ENCODE peak calls at places on chromosome 3, in four cellular contexts. X is aorta, W is tibial artery, U is fibroblast of lung. C is an unnamed sample. For H3K36me3, the result is how much of the 10 kb centered on the place peaks cover.

GRCh38 chr3:139674585-139675260 is 3.0 kb downstream of the NMNAT3 start:
- DNase-seq in X (no peak), W (no peak), U (no peak), C (no peak)

GRCh38 chr3:42647821-42648459 is 5.6 kb upstream of the ZBTB47 start:
- DNase-seq in X (no peak), W (no peak), U (no peak), C (no peak)

GRCh38 chr3:127822166-127822835 is at the start of gene MGLL:
- DNase-seq in X (peak), W (peak), U (peak), C (peak)

GRCh38 chr3:44870375-44871061 is 3.9 kb upstream of the TGM4 start:
- DNase-seq in X (no peak), W (no peak), U (no peak), C (peak)

GRCh38 chr3:180321534-180321933 is 280.4 kb upstream of the TTC14 start:
- DNase-seq in X (no peak), W (no peak), U (no peak), C (no peak)

GRCh38 chr3:170180107-170180951 is 1.2 kb downstream of the PHC3 start:
- DNase-seq in X (no peak), W (no peak), U (peak), C (peak)

GRCh38 chr3:175585898-175586297 is 726.8 kb downstream of the NAALADL2 start:
- DNase-seq in X (no peak), W (no peak), U (peak), C (no peak)

GRCh38 chr3:116254535-116254934 is 190.8 kb downstream of the LSAMP start:
- DNase-seq in X (no peak), W (no peak), U (peak), C (no peak)

GRCh38 chr3:24598691-24599090 is 104.0 kb upstream of the THRB start:
- DNase-seq in X (no peak), W (no peak), U (peak), C (no peak)

GRCh38 chr3:108133858-108134554 is 43.2 kb upstream of the CD47 start:
- DNase-seq in X (no peak), W (no peak), U (no peak), C (no peak)
- H3K36me3 ChIP-seq in X (under half), W (under half), U (under half), C (under half)

DNA sequence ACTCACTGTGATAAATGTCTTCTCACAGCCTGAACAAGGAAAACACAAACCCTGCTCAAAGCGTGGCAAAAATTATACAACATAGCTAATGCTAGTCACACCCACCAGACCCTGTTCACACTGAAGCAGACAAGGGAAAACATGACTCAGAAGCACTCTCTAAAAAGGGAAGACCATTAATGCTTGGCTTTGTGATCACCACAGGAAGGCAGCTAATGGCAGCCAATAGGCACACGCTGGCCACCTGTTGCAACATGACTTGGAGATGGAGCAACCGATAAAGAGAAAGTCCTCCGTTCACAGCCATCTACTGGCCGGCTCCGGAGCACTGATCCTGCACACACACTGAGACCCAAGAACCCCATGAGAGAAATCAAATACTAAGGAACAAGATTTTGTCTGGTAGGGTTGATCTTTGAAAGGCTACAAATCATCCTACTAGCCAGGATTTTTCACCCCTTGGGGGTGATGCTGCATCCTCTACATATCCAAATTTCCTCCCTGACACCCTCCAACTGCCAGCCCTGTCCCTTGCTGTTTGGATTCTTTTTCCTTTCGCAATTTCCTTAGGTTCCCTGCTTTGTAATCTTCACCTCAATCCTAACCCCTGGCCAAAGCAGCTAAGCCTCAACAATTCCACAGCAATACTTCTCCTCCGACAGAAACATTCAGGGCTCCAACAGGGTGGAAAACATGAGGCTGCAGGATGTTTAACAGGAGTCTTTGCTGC is 3.2 kb downstream of the ZXDC start:
- DNase-seq in X (peak), W (peak), U (peak), C (peak)
- H3K4me3 ChIP-seq in X (no peak), W (peak), U (peak), C (no peak)

GRCh38 chr3:100366424-100366823 is 31.9 kb downstream of the NIT2 start:
- DNase-seq in X (no peak), W (no peak), U (no peak), C (no peak)
- H3K36me3 ChIP-seq in X (under half), W (half or more), U (under half), C (under half)

DNA sequence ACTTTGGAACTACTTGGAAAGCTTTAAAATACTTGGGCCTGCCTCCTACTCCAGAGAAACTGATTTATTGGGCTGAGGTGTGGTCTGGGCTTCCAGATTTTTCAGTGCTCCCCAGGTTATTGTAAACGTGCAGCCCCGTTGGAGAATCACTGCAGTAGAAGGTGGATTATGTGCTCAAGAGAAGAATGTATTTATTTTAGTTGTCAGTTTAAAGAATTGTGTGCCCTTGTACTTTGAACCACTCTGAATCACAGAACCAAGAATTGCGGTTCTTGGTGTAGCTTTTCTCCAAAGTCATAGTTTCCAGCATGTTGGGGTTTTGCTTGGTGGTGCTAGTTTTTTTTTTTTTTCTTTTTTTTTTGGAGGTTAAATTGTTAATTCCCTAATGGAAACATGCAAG is 1.6 kb downstream of the TATDN2 start:
- DNase-seq in X (no peak), W (no peak), U (peak), C (no peak)
- H3K4me3 ChIP-seq in X (no peak), W (peak), U (peak), C (peak)

DNA sequence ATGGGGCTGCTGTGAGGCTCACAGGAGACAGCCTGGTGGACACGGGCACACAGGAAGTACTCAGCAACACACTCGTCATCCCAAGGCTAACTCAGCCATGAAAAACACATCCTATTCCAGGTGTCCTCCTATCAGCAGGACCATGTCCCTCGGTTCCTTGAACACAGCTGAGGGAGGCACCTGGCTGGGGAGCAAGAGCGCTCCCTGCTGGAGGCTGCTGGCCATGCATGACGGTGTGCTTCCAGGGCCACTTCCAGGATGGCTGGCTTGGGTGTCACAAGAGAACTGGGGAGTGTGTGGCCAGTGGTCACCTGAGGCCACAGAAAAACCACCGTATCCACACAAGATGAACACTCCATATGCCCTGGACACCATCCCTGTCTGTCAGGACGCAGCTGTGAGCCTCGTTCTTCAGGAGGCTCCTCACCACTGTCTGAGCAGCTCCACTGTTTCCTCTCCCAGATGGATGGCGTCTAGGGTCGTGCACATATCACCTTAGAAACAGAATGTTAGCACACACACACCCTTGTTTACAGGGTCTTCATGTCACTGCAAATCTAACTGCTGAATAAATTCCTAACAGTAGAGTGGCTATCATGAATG is 31.0 kb downstream of the POC1A start:
- DNase-seq in X (peak), W (peak), U (peak), C (peak)
- H3K36me3 ChIP-seq in X (under half), W (under half), U (under half), C (under half)

DNA sequence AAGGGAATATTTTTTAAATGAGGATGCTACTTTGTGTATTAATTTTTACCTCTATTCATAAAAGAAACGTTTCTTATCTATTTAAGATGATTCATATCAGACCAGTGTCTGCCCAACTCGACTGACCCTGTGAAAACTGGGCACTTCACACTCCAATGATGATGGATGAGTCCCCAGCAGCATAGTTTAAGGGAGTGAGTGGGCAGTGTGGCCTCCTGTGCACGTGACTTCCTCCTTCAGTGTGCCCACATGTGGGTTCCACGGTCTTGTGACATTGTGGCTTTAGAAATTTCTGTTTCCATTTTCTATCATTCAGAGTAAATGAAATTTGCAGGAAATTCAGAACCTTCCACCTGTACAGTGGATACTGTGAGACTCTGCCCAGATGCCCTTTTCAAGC is 10.7 kb downstream of the CCR5AS start:
- DNase-seq in X (no peak), W (no peak), U (no peak), C (no peak)
- H3K4me3 ChIP-seq in X (no peak), W (no peak), U (no peak), C (no peak)

GRCh38 chr3:188288153-188288552 is 134.2 kb downstream of the LPP start:
- DNase-seq in X (no peak), W (no peak), U (no peak), C (no peak)
- H3K36me3 ChIP-seq in X (under half), W (under half), U (under half), C (under half)

GRCh38 chr3:184766555-184767261 is 45.3 kb upstream of the VPS8 start:
- DNase-seq in X (peak), W (no peak), U (peak), C (no peak)

GRCh38 chr3:184764176-184764575 is 47.8 kb upstream of the VPS8 start:
- DNase-seq in X (peak), W (no peak), U (no peak), C (no peak)

GRCh38 chr3:184765730-184766074 is 46.3 kb upstream of the VPS8 start:
- DNase-seq in X (peak), W (no peak), U (no peak), C (no peak)

GRCh38 chr3:184767377-184767776 is 44.6 kb upstream of the VPS8 start:
- DNase-seq in X (peak), W (no peak), U (no peak), C (no peak)

DNA sequence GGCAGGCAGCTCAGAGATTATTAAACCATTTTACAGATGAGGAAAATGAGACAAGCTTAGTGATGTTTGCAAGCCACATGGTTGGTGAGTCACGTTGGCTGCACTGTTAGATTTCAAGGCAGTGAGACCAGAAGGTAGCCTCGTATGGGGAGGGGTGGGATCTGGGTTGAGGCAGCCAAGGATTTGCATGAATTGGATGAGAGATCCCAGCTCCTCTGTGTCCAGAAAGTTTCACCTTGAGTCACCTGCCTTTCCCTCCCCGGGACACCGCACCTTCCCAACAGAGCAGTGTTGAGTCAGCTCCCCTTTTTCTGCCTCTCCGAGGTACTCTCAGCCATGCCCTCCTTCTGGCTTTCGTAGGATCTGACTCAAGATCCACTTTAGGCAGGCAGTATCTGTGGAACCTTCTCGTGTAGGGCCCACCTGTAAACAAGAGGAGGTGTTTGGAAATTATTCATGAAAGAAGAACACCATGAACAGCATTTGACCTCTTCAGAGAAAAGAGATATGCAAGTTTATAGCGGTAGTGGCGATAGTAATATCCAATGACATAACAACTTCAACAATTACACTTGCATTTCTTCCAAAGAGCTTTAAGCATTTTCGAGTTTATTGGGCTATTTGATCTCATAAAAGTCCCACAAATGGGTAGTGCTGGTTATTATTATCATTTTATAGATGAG is 46.8 kb upstream of the VPS8 start:
- DNase-seq in X (peak), W (no peak), U (no peak), C (no peak)
- H3K4me3 ChIP-seq in X (no peak), W (no peak), U (no peak), C (no peak)

GRCh38 chr3:172816968-172817367 is 66.4 kb downstream of the ECT2 start:
- DNase-seq in X (no peak), W (no peak), U (no peak), C (no peak)
- H3K36me3 ChIP-seq in X (under half), W (under half), U (under half), C (under half)

GRCh38 chr3:191290311-191291025 is 38.7 kb upstream of the CCDC50 start:
- DNase-seq in X (no peak), W (no peak), U (peak), C (no peak)
- H3K4me3 ChIP-seq in X (no peak), W (no peak), U (no peak), C (no peak)